ENCODE peak calls at places on chromosomes 1 and 21, in five cellular contexts. One of them, this sample, is unnamed.

GRCh38 chr1:226950875-226951274 is 10.8 kb downstream of the COQ8A start:
- DNase-seq in A549: no peak
- DNase-seq in adrenal gland: peak
- DNase-seq in hepatocyte: no peak
- DNase-seq in left ventricle myocardium inferior: no peak
- DNase-seq in this sample: no peak

GRCh38 chr21:42346441-42346840 is 4.4 kb downstream of the TFF2 start:
- DNase-seq in A549: no peak
- DNase-seq in adrenal gland: no peak
- DNase-seq in hepatocyte: no peak
- DNase-seq in left ventricle myocardium inferior: no peak
- DNase-seq in this sample: no peak

GRCh38 chr1:153592706-153593105 is 20.2 kb downstream of the S100A16 start:
- DNase-seq in A549: no peak
- DNase-seq in adrenal gland: no peak
- DNase-seq in hepatocyte: no peak
- DNase-seq in left ventricle myocardium inferior: no peak
- DNase-seq in this sample: no peak

GRCh38 chr21:46024983-46025860 is 43.7 kb downstream of the COL6A1 start:
- DNase-seq in A549: no peak
- DNase-seq in adrenal gland: no peak
- DNase-seq in hepatocyte: peak
- DNase-seq in left ventricle myocardium inferior: no peak
- DNase-seq in this sample: no peak

GRCh38 chr1:243490748-243491686 is 235.2 kb downstream of the SDCCAG8 start:
- DNase-seq in A549: no peak
- DNase-seq in adrenal gland: no peak
- DNase-seq in hepatocyte: no peak
- DNase-seq in left ventricle myocardium inferior: no peak
- DNase-seq in this sample: peak

GRCh38 chr21:38774152-38774551 is 31.6 kb upstream of the ETS2 start:
- DNase-seq in A549: no peak
- DNase-seq in adrenal gland: no peak
- DNase-seq in hepatocyte: no peak
- DNase-seq in left ventricle myocardium inferior: no peak
- DNase-seq in this sample: no peak

GRCh38 chr21:26142363-26142762 is 28.2 kb downstream of the APP start:
- DNase-seq in A549: no peak
- DNase-seq in adrenal gland: no peak
- DNase-seq in hepatocyte: no peak
- DNase-seq in left ventricle myocardium inferior: no peak
- DNase-seq in this sample: no peak

GRCh38 chr1:30785714-30786113 is 28.1 kb upstream of the LAPTM5 start:
- DNase-seq in A549: no peak
- DNase-seq in adrenal gland: peak
- DNase-seq in hepatocyte: no peak
- DNase-seq in left ventricle myocardium inferior: no peak
- DNase-seq in this sample: no peak

GRCh38 chr1:113246929-113247328 is 143.4 kb upstream of the MAGI3 start:
- DNase-seq in A549: no peak
- DNase-seq in adrenal gland: no peak
- DNase-seq in hepatocyte: no peak
- DNase-seq in left ventricle myocardium inferior: no peak
- DNase-seq in this sample: no peak

GRCh38 chr1:113248494-113248893 is 141.8 kb upstream of the MAGI3 start:
- DNase-seq in A549: no peak
- DNase-seq in adrenal gland: no peak
- DNase-seq in hepatocyte: no peak
- DNase-seq in left ventricle myocardium inferior: no peak
- DNase-seq in this sample: no peak

GRCh38 chr1:113247355-113247754 is 143.0 kb upstream of the MAGI3 start:
- DNase-seq in A549: no peak
- DNase-seq in adrenal gland: no peak
- DNase-seq in hepatocyte: no peak
- DNase-seq in left ventricle myocardium inferior: no peak
- DNase-seq in this sample: no peak

GRCh38 chr1:113250161-113250560 is 140.2 kb upstream of the MAGI3 start:
- DNase-seq in A549: no peak
- DNase-seq in adrenal gland: no peak
- DNase-seq in hepatocyte: no peak
- DNase-seq in left ventricle myocardium inferior: no peak
- DNase-seq in this sample: no peak

DNA sequence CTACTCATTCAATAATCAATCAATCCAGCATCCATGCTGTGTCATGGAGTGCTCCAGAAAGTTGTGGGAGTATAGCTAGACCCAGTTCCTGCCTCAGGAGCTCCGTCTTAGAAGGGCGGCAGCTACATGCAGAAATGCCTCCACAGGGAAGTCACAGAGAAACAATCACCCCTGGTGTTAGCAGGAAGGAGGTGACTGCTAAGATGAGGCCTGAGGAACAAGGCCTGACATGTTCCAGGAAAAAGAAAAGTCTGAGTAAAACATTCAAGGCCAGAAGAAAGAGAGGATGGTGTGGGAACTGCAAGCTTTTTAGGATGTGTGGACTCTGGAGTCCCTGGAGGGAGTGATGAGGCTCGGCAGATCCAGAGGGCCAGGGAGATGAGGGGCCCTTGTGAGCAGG is 142.5 kb upstream of the MAGI3 start:
- DNase-seq in A549: no peak
- DNase-seq in adrenal gland: no peak
- DNase-seq in hepatocyte: no peak
- DNase-seq in left ventricle myocardium inferior: no peak
- DNase-seq in this sample: no peak
- TF ChIP-seq CTCF in A549: no peak
- TF ChIP-seq CTCF in adrenal gland: no peak
- TF ChIP-seq CTCF in hepatocyte: no peak
- TF ChIP-seq CTCF in left ventricle myocardium inferior: no peak
- TF ChIP-seq CTCF in this sample: no peak

GRCh38 chr1:161199506-161200119 is 759 bp upstream of the ADAMTS4 start:
- DNase-seq in A549: no peak
- DNase-seq in adrenal gland: no peak
- DNase-seq in hepatocyte: no peak
- DNase-seq in left ventricle myocardium inferior: no peak
- DNase-seq in this sample: no peak

GRCh38 chr1:161200421-161200991 is 1.7 kb upstream of the ADAMTS4 start:
- DNase-seq in A549: no peak
- DNase-seq in adrenal gland: no peak
- DNase-seq in hepatocyte: no peak
- DNase-seq in left ventricle myocardium inferior: no peak
- DNase-seq in this sample: no peak

GRCh38 chr1:161197560-161198205 is 1.2 kb downstream of the ADAMTS4 start:
- DNase-seq in A549: no peak
- DNase-seq in adrenal gland: no peak
- DNase-seq in hepatocyte: no peak
- DNase-seq in left ventricle myocardium inferior: no peak
- DNase-seq in this sample: no peak

GRCh38 chr1:161198206-161198876 is 513 bp downstream of the ADAMTS4 start:
- DNase-seq in A549: no peak
- DNase-seq in adrenal gland: no peak
- DNase-seq in hepatocyte: peak
- DNase-seq in left ventricle myocardium inferior: peak
- DNase-seq in this sample: peak

DNA sequence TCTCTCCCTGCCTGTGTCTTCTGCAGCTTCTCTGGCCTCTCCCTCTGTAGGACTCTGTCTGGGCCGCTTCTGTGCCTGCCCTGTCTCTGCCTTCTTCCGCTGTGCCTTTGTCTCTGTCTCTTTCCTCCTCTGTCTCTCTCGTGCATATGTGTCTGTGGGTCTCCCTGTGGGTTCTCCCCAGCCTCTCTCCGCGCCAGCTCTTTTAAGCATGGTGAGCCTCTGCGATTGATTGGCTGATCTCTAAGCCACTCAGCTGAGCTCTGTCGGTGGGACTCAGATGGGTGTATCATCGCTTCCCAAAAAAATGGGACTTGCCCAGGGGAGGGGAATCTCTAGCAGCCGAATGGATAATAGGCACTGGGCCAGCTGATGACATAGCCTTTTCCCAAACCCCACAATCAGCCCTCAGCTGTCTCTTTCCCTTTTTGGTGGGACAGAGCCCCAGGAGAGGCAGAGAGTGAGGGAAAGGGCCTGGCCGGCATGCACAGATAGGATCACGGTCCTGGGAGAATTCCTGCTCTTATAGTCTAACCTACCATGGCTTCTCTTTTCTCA is at the start of gene ADAMTS4:
- DNase-seq in A549: no peak
- DNase-seq in adrenal gland: peak
- DNase-seq in hepatocyte: peak
- DNase-seq in left ventricle myocardium inferior: peak
- DNase-seq in this sample: peak
- H3K4me3 ChIP-seq in A549: no peak
- H3K4me3 ChIP-seq in adrenal gland: no peak
- H3K4me3 ChIP-seq in hepatocyte: no peak
- H3K4me3 ChIP-seq in left ventricle myocardium inferior: peak
- H3K4me3 ChIP-seq in this sample: peak

GRCh38 chr1:237045278-237046016 is 3.5 kb downstream of the RYR2 start:
- DNase-seq in A549: no peak
- DNase-seq in adrenal gland: no peak
- DNase-seq in hepatocyte: no peak
- DNase-seq in left ventricle myocardium inferior: no peak
- DNase-seq in this sample: no peak
- TF ChIP-seq CTCF in A549: no peak
- TF ChIP-seq CTCF in adrenal gland: no peak
- TF ChIP-seq CTCF in hepatocyte: no peak
- TF ChIP-seq CTCF in left ventricle myocardium inferior: no peak
- TF ChIP-seq CTCF in this sample: no peak

GRCh38 chr1:2641381-2642130 is 8.7 kb upstream of the MMEL1 start:
- DNase-seq in A549: no peak
- DNase-seq in adrenal gland: no peak
- DNase-seq in hepatocyte: peak
- DNase-seq in left ventricle myocardium inferior: no peak
- DNase-seq in this sample: no peak
- H3K4me3 ChIP-seq in A549: peak
- H3K4me3 ChIP-seq in adrenal gland: no peak
- H3K4me3 ChIP-seq in hepatocyte: no peak
- H3K4me3 ChIP-seq in left ventricle myocardium inferior: peak
- H3K4me3 ChIP-seq in this sample: peak